ENCODE peak calls at places on chromosomes 7 and 10, in four cellular contexts. One of them, this sample, is unnamed.

GRCh38 chr7:6507906-6508305 is 43.4 kb downstream of the GRID2IP start:
- DNase-seq in WTC11: no peak
- DNase-seq in A549: no peak
- DNase-seq in K562: no peak
- DNase-seq in this sample: no peak

GRCh38 chr10:71433983-71434744 is 37.4 kb downstream of the CDH23 start:
- DNase-seq in K562: no peak
- DNase-seq in A549: no peak
- DNase-seq in WTC11: no peak
- DNase-seq in this sample: no peak

GRCh38 chr10:28382520-28383269 is 79.8 kb upstream of the MPP7 start:
- DNase-seq in K562: no peak
- DNase-seq in WTC11: no peak
- DNase-seq in A549: peak
- DNase-seq in this sample: no peak

GRCh38 chr7:91352091-91352490 is 87.9 kb downstream of the FZD1 start:
- DNase-seq in WTC11: no peak
- DNase-seq in K562: no peak
- DNase-seq in A549: no peak
- DNase-seq in this sample: no peak

GRCh38 chr7:74441801-74442200 is 11.9 kb upstream of the GTF2IRD1 start:
- DNase-seq in A549: no peak
- DNase-seq in K562: no peak
- DNase-seq in WTC11: no peak
- DNase-seq in this sample: no peak

GRCh38 chr10:118956253-118957140 is 73.0 kb upstream of the NANOS1 start:
- DNase-seq in WTC11: no peak
- DNase-seq in K562: no peak
- DNase-seq in A549: no peak
- DNase-seq in this sample: no peak

GRCh38 chr10:103632247-103632642 is 138.7 kb downstream of the NEURL1 start:
- DNase-seq in K562: no peak
- DNase-seq in A549: no peak
- DNase-seq in WTC11: no peak
- DNase-seq in this sample: no peak

GRCh38 chr7:135369405-135369804 is 135.8 kb downstream of the STRA8 start:
- DNase-seq in K562: no peak
- DNase-seq in A549: no peak
- DNase-seq in WTC11: no peak
- DNase-seq in this sample: no peak

GRCh38 chr10:44972874-44973306 is 5.7 kb downstream of the DEPP1 start:
- DNase-seq in WTC11: no peak
- DNase-seq in K562: no peak
- DNase-seq in A549: no peak
- DNase-seq in this sample: no peak

GRCh38 chr10:124595143-124595883 is 133.7 kb downstream of the LHPP start:
- DNase-seq in K562: no peak
- DNase-seq in WTC11: no peak
- DNase-seq in A549: no peak
- DNase-seq in this sample: no peak

GRCh38 chr10:4460267-4460666 is 365.7 kb upstream of the AKR1E2 start:
- DNase-seq in A549: no peak
- DNase-seq in K562: no peak
- DNase-seq in WTC11: no peak
- DNase-seq in this sample: no peak

GRCh38 chr10:14009315-14010082 is 321.2 kb downstream of the FRMD4A start:
- DNase-seq in A549: no peak
- DNase-seq in K562: no peak
- DNase-seq in WTC11: no peak
- DNase-seq in this sample: no peak

DNA sequence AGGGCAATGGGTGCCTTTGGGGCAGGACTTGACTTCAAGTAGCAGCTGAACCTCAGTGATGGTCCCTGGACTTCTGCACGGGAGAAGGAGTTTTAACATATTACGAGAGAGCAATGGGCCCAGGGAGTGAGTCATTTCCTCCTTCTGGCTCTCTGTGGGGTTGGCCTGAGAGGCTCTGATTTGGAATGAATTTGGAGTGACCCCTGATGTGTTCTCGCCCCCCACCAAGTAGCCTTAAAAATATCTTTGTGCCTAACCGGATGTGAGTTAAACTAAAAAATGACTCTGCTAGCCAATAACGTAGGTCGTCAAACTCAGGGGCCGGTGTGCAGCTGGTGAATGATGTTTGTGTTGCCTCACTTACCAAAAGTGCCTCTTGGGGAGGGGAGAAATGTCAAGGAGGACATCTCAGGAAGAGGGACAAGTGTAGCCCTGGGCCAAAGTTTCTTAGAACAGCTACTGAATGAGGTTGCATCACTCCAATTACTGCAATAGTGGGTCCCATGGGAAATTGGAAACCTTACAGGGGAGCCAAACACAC is 656.6 kb downstream of the INHBA start:
- DNase-seq in WTC11: no peak
- DNase-seq in A549: no peak
- DNase-seq in K562: no peak
- DNase-seq in this sample: no peak
- TF ChIP-seq HMGXB4 in WTC11: no peak
- TF ChIP-seq HMGXB4 in A549: no peak
- TF ChIP-seq HMGXB4 in K562: no peak
- TF ChIP-seq HMGXB4 in this sample: no peak

GRCh38 chr7:2820508-2820934 is 23.6 kb downstream of the GNA12 start:
- DNase-seq in K562: no peak
- DNase-seq in WTC11: no peak
- DNase-seq in A549: peak
- DNase-seq in this sample: peak
- TF ChIP-seq HMGXB4 in K562: no peak
- TF ChIP-seq HMGXB4 in WTC11: no peak
- TF ChIP-seq HMGXB4 in A549: no peak
- TF ChIP-seq HMGXB4 in this sample: no peak

DNA sequence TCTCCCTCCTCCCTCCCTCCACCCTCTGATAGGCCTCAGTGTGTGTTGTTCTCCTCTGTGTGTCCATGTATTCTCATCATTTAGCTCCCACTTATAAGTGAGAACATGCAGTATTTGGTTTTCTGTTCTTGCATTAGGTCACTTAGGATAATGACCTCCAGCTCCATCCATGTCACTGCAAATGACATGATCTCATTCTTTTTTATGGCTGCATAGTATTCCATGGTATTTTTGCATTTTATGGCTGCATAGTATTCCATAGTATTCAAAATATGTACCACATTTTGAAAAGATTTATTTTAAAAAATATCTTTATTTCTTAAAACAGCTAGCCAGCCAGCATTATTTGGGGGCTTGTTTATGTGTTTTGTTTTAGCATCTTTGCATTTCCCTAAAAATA is 275.6 kb downstream of the SFMBT2 start:
- DNase-seq in K562: no peak
- DNase-seq in A549: no peak
- DNase-seq in WTC11: no peak
- DNase-seq in this sample: no peak
- TF ChIP-seq HMGXB4 in K562: no peak
- TF ChIP-seq HMGXB4 in A549: no peak
- TF ChIP-seq HMGXB4 in WTC11: no peak
- TF ChIP-seq HMGXB4 in this sample: no peak

GRCh38 chr10:350981-351501 is 215.8 kb downstream of the ZMYND11 start:
- DNase-seq in A549: no peak
- DNase-seq in K562: no peak
- DNase-seq in WTC11: no peak
- DNase-seq in this sample: no peak

GRCh38 chr10:352476-353235 is 217.4 kb downstream of the ZMYND11 start:
- DNase-seq in K562: no peak
- DNase-seq in A549: no peak
- DNase-seq in WTC11: no peak
- DNase-seq in this sample: no peak

GRCh38 chr10:351770-352318 is 216.6 kb downstream of the ZMYND11 start:
- DNase-seq in A549: no peak
- DNase-seq in WTC11: no peak
- DNase-seq in K562: no peak
- DNase-seq in this sample: no peak

GRCh38 chr10:348456-348855 is 213.2 kb downstream of the ZMYND11 start:
- DNase-seq in A549: no peak
- DNase-seq in K562: no peak
- DNase-seq in WTC11: no peak
- DNase-seq in this sample: no peak

GRCh38 chr10:349081-349480 is 213.8 kb downstream of the ZMYND11 start:
- DNase-seq in WTC11: no peak
- DNase-seq in K562: no peak
- DNase-seq in A549: no peak
- DNase-seq in this sample: no peak
- TF ChIP-seq HMGXB4 in WTC11: no peak
- TF ChIP-seq HMGXB4 in K562: no peak
- TF ChIP-seq HMGXB4 in A549: no peak
- TF ChIP-seq HMGXB4 in this sample: no peak

DNA sequence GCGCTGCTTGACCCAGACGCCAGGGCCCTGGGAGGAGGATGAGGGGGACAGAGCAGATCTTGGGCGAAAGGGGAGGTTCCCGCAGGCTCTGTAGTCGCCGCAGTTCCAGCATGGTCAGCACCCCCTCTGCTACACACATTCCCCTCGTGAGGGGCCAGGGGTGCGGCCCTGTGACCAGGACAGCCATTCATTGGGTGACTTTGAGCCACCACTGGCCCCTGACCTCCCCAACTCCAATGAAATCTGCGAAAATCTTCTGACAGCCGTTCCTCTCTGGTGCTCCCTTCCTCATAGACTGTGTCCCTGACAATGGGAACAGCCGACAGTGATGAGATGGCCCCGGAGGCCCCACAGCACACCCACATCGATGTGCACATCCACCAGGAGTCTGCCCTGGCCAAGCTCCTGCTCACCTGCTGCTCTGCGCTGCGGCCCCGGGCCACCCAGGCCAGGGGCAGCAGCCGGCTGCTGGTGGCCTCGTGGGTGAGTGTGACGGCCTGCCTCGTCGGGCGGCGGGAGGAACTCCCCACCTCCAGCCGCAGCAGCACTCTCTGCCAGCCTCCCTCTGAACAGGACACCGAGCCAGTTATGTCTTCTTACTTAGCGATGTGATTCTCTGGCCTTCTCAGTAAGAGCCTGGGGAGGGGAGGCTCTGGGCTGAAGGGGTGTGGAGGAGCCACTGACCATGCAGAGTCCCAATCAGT is 825 bp downstream of the TMEM176A start:
- DNase-seq in WTC11: no peak
- DNase-seq in A549: no peak
- DNase-seq in K562: no peak
- DNase-seq in this sample: no peak
- TF ChIP-seq HMGXB4 in WTC11: no peak
- TF ChIP-seq HMGXB4 in A549: no peak
- TF ChIP-seq HMGXB4 in K562: no peak
- TF ChIP-seq HMGXB4 in this sample: no peak

GRCh38 chr7:47518827-47519226 is 63.1 kb downstream of the TNS3 start:
- DNase-seq in A549: no peak
- DNase-seq in WTC11: no peak
- DNase-seq in K562: no peak
- DNase-seq in this sample: peak
- TF ChIP-seq HMGXB4 in A549: no peak
- TF ChIP-seq HMGXB4 in WTC11: no peak
- TF ChIP-seq HMGXB4 in K562: no peak
- TF ChIP-seq HMGXB4 in this sample: no peak

GRCh38 chr10:82934429-82934828 is 1059.4 kb downstream of the NRG3 start:
- DNase-seq in WTC11: no peak
- DNase-seq in A549: peak
- DNase-seq in K562: no peak
- DNase-seq in this sample: no peak
- TF ChIP-seq HMGXB4 in WTC11: no peak
- TF ChIP-seq HMGXB4 in A549: no peak
- TF ChIP-seq HMGXB4 in K562: no peak
- TF ChIP-seq HMGXB4 in this sample: no peak

GRCh38 chr7:83119496-83119895 is 43.2 kb downstream of the PCLO start:
- DNase-seq in K562: no peak
- DNase-seq in WTC11: no peak
- DNase-seq in A549: no peak
- DNase-seq in this sample: no peak
- TF ChIP-seq HMGXB4 in K562: no peak
- TF ChIP-seq HMGXB4 in WTC11: no peak
- TF ChIP-seq HMGXB4 in A549: no peak
- TF ChIP-seq HMGXB4 in this sample: no peak

DNA sequence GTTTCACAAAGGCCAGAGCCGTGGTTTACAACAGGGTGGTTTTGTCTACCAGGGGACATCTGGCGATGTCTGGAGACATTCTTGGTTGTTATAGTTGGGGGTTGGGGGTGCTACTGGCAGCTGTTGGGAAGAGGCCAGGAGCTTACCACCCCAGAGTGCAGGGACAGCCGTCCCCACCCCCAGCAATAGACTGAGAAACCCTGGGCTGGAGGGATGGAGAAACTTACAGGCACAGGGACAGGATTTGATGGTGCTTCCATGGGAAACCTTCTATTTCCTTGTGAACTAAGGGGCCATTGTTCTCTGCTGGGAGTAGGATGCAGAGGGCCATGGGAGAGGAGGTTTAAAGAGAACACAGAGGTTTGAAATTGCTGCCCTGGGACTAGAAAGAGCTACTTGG is 10.9 kb downstream of the ADCK2 start:
- DNase-seq in WTC11: no peak
- DNase-seq in A549: no peak
- DNase-seq in K562: no peak
- DNase-seq in this sample: no peak
- TF ChIP-seq HMGXB4 in WTC11: no peak
- TF ChIP-seq HMGXB4 in A549: no peak
- TF ChIP-seq HMGXB4 in K562: no peak
- TF ChIP-seq HMGXB4 in this sample: no peak

DNA sequence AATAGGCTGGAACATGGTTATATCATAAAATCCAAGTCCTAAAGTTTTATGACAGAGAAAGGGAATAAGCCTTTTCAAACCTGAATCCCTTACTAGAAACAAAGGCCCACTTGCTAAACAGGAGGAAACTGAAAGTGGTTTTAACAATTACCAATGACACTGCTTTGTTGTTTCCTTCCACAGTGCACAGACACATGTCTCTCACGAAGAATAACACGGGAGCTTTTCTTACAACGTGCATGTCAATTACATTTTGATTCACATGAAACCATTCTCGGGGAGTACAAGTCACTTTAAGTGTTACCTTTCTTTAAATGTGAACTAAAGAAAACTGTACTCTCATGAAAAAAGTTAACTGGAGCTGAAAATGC is 1.4 kb downstream of the MRPS33 start:
- DNase-seq in WTC11: no peak
- DNase-seq in K562: no peak
- DNase-seq in A549: no peak
- DNase-seq in this sample: no peak
- TF ChIP-seq HMGXB4 in WTC11: no peak
- TF ChIP-seq HMGXB4 in K562: no peak
- TF ChIP-seq HMGXB4 in A549: no peak
- TF ChIP-seq HMGXB4 in this sample: no peak